ENCODE peak calls at places on chromosomes 4 and X, in ten cellular contexts. One of them, this sample, is unnamed. For H3K27me3, the result is how much of the 10 kb centered on the place peaks cover.

GRCh38 chr4:73707918-73708577 is 32.3 kb upstream of the CXCL8 start:
- DNase-seq in BE2C: no peak
- DNase-seq in Peyer's patch: no peak
- DNase-seq in fibroblast of lung: peak
- DNase-seq in HCT116: peak
- DNase-seq in tibial artery: peak
- DNase-seq in sigmoid colon: peak
- DNase-seq in suprapubic skin: no peak
- DNase-seq in K562: peak
- DNase-seq in keratinocyte: no peak
- DNase-seq in this sample: peak

GRCh38 chr4:142940614-142941013 is 94.5 kb upstream of the INPP4B start:
- DNase-seq in K562: no peak
- DNase-seq in tibial artery: no peak
- DNase-seq in HCT116: no peak
- DNase-seq in keratinocyte: no peak
- DNase-seq in suprapubic skin: no peak
- DNase-seq in fibroblast of lung: no peak
- DNase-seq in sigmoid colon: no peak
- DNase-seq in Peyer's patch: no peak
- DNase-seq in BE2C: peak
- DNase-seq in this sample: no peak

GRCh38 chr4:21649691-21650090 is 298.9 kb downstream of the KCNIP4 start:
- DNase-seq in fibroblast of lung: no peak
- DNase-seq in keratinocyte: no peak
- DNase-seq in Peyer's patch: no peak
- DNase-seq in K562: no peak
- DNase-seq in HCT116: no peak
- DNase-seq in tibial artery: no peak
- DNase-seq in suprapubic skin: no peak
- DNase-seq in sigmoid colon: no peak
- DNase-seq in BE2C: no peak
- DNase-seq in this sample: no peak

GRCh38 chrX:47515941-47516649 is 33.1 kb upstream of the ZNF41 start:
- DNase-seq in tibial artery: no peak
- DNase-seq in HCT116: no peak
- DNase-seq in suprapubic skin: no peak
- DNase-seq in K562: no peak
- DNase-seq in sigmoid colon: no peak
- DNase-seq in keratinocyte: no peak
- DNase-seq in fibroblast of lung: peak
- DNase-seq in Peyer's patch: no peak
- DNase-seq in BE2C: no peak
- DNase-seq in this sample: peak

GRCh38 chr4:93319011-93319410 is 509.5 kb upstream of the ATOH1 start:
- DNase-seq in Peyer's patch: no peak
- DNase-seq in suprapubic skin: no peak
- DNase-seq in fibroblast of lung: peak
- DNase-seq in BE2C: no peak
- DNase-seq in tibial artery: no peak
- DNase-seq in keratinocyte: no peak
- DNase-seq in K562: no peak
- DNase-seq in sigmoid colon: no peak
- DNase-seq in HCT116: no peak
- DNase-seq in this sample: peak

GRCh38 chr4:155434904-155435303 is 58.1 kb upstream of the MAP9 start:
- DNase-seq in fibroblast of lung: no peak
- DNase-seq in tibial artery: no peak
- DNase-seq in keratinocyte: no peak
- DNase-seq in HCT116: no peak
- DNase-seq in K562: no peak
- DNase-seq in suprapubic skin: no peak
- DNase-seq in BE2C: no peak
- DNase-seq in Peyer's patch: no peak
- DNase-seq in sigmoid colon: no peak
- DNase-seq in this sample: peak

GRCh38 chrX:144334577-144334976 is 450.7 kb downstream of the UBE2NL start:
- DNase-seq in fibroblast of lung: no peak
- DNase-seq in tibial artery: no peak
- DNase-seq in HCT116: no peak
- DNase-seq in sigmoid colon: no peak
- DNase-seq in BE2C: no peak
- DNase-seq in suprapubic skin: no peak
- DNase-seq in keratinocyte: no peak
- DNase-seq in K562: no peak
- DNase-seq in Peyer's patch: no peak
- DNase-seq in this sample: no peak

GRCh38 chr4:8534129-8534528 is 46.1 kb upstream of the GPR78 start:
- DNase-seq in sigmoid colon: no peak
- DNase-seq in suprapubic skin: no peak
- DNase-seq in keratinocyte: no peak
- DNase-seq in tibial artery: no peak
- DNase-seq in fibroblast of lung: peak
- DNase-seq in Peyer's patch: peak
- DNase-seq in K562: no peak
- DNase-seq in BE2C: no peak
- DNase-seq in HCT116: peak
- DNase-seq in this sample: peak

GRCh38 chr4:26075588-26075987 is 161.6 kb downstream of the SMIM20 start:
- DNase-seq in K562: no peak
- DNase-seq in Peyer's patch: no peak
- DNase-seq in HCT116: no peak
- DNase-seq in BE2C: no peak
- DNase-seq in keratinocyte: no peak
- DNase-seq in suprapubic skin: no peak
- DNase-seq in tibial artery: no peak
- DNase-seq in fibroblast of lung: no peak
- DNase-seq in sigmoid colon: no peak
- DNase-seq in this sample: peak

GRCh38 chrX:96183843-96184242 is 500.8 kb upstream of the DIAPH2 start:
- DNase-seq in HCT116: no peak
- DNase-seq in sigmoid colon: no peak
- DNase-seq in tibial artery: no peak
- DNase-seq in K562: no peak
- DNase-seq in Peyer's patch: no peak
- DNase-seq in suprapubic skin: no peak
- DNase-seq in keratinocyte: no peak
- DNase-seq in BE2C: no peak
- DNase-seq in fibroblast of lung: peak
- DNase-seq in this sample: peak

GRCh38 chr4:180913750-180914149 is 1329.5 kb upstream of the TENM3 start:
- DNase-seq in fibroblast of lung: no peak
- DNase-seq in keratinocyte: no peak
- DNase-seq in suprapubic skin: no peak
- DNase-seq in Peyer's patch: no peak
- DNase-seq in sigmoid colon: no peak
- DNase-seq in BE2C: no peak
- DNase-seq in HCT116: peak
- DNase-seq in K562: no peak
- DNase-seq in tibial artery: no peak
- DNase-seq in this sample: peak

DNA sequence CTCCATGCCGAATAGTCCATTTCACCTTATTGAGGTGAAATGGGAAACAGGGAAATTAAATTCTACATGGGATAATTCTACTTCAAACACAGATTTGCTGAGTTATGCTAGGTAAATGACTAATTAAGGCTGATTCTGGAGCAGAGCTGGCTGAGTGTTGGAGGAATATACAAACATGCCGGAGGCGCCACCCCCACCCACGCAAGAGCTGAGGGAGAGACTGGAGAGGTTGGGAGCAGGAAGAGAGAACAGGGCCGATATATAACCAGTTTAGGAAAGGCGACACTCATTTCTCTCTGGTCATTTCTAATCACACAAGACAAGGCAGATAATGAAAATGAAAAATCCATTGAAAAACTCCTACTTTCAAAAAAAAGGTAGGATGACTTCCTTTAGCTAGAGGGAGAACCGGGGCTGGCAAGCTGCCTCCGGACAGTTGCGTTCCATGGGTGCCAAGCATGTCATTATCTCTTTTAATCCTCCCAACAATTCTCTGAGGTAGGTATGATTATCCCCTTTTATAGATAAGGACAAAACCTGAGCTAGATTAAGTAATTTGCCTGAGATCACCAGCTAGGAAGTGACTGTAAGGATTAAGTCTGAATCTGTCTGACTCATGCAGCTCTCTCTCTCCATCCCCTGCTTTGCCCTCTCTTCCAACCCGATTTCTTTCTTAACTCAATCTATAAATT is 27.6 kb upstream of the CFAP299 start:
- DNase-seq in HCT116: no peak
- DNase-seq in K562: no peak
- DNase-seq in BE2C: no peak
- DNase-seq in Peyer's patch: no peak
- DNase-seq in fibroblast of lung: peak
- DNase-seq in tibial artery: no peak
- DNase-seq in keratinocyte: no peak
- DNase-seq in suprapubic skin: no peak
- DNase-seq in sigmoid colon: peak
- DNase-seq in this sample: peak
- H3K4me3 ChIP-seq in HCT116: no peak
- H3K4me3 ChIP-seq in K562: no peak
- H3K4me3 ChIP-seq in BE2C: no peak
- H3K4me3 ChIP-seq in Peyer's patch: no peak
- H3K4me3 ChIP-seq in fibroblast of lung: no peak
- H3K4me3 ChIP-seq in tibial artery: no peak
- H3K4me3 ChIP-seq in keratinocyte: peak
- H3K4me3 ChIP-seq in suprapubic skin: no peak
- H3K4me3 ChIP-seq in sigmoid colon: no peak
- H3K4me3 ChIP-seq in this sample: peak

DNA sequence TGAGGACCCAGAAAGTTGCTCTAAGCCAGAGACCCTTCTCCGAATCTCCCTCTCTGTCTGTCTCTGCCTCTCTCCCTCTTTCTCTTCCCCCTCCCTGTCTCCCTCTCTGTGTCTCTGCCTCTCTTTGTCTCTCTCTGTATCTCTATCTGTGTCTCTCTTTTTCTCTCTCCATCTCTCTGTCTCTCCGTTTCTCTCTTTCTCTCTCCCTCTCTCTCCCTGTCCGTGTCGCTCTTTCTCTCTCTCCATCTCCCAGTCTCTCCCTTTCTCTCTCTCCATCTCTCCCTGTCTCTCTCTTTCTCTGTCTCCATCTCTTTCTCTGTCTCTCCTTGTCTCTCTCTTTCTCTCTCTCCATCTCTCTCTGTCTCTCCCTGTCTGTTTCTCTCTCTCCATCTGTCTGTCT is 2.6 kb upstream of the SHOX start:
- DNase-seq in suprapubic skin: no peak
- DNase-seq in K562: no peak
- DNase-seq in tibial artery: no peak
- DNase-seq in keratinocyte: no peak
- DNase-seq in BE2C: no peak
- DNase-seq in sigmoid colon: no peak
- DNase-seq in fibroblast of lung: no peak
- DNase-seq in HCT116: no peak
- DNase-seq in Peyer's patch: no peak
- DNase-seq in this sample: no peak
- H3K27me3 ChIP-seq in suprapubic skin: half or more
- H3K27me3 ChIP-seq in K562: under half
- H3K27me3 ChIP-seq in tibial artery: half or more
- H3K27me3 ChIP-seq in keratinocyte: half or more
- H3K27me3 ChIP-seq in BE2C: under half
- H3K27me3 ChIP-seq in sigmoid colon: half or more
- H3K27me3 ChIP-seq in fibroblast of lung: under half
- H3K27me3 ChIP-seq in HCT116: under half
- H3K27me3 ChIP-seq in Peyer's patch: under half
- H3K27me3 ChIP-seq in this sample: under half

DNA sequence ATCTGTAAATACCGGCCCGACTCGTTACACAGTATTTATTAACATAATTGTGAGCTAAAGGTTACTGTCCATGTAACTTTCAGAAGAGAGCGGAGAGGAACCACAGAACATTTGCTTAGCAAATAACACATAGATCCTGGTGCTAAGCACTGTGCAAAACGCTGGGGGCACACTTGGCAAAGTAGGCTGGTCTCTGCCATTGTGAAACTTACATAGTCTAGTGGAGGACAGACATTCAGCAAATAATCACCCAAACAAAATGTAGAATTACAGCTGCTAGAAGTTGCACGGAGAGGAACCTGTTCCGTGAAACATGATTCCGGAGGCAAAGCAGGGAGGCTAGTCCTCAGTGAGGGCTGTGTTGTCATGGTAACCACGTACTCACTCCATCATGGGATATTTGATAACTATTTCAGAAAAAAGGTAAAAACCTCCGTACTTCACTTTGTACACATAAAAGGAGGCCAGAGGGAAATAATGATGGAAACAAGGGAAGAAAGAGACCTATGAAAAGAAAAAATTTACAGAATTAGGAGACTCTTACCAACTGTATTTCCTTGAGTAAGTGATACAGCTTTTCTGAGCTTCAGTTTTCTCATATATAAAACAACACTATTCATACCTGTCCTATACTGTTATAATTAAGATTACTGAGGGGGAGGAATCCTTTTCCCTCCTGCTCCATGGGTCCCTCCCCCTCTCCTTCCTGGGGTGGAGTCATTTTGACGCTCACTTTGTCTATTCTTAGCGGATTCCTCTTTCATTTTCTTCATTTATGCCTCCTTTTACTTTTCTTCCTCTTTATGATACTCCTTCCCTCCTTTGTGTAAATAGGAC is 760 bp upstream of the RASGEF1B start:
- DNase-seq in Peyer's patch: no peak
- DNase-seq in keratinocyte: no peak
- DNase-seq in suprapubic skin: no peak
- DNase-seq in HCT116: no peak
- DNase-seq in BE2C: peak
- DNase-seq in sigmoid colon: peak
- DNase-seq in tibial artery: peak
- DNase-seq in K562: peak
- DNase-seq in fibroblast of lung: peak
- DNase-seq in this sample: no peak
- TF ChIP-seq CTCF in Peyer's patch: peak
- TF ChIP-seq CTCF in keratinocyte: no peak
- TF ChIP-seq CTCF in suprapubic skin: peak
- TF ChIP-seq CTCF in HCT116: no peak
- TF ChIP-seq CTCF in BE2C: no peak
- TF ChIP-seq CTCF in sigmoid colon: no peak
- TF ChIP-seq CTCF in tibial artery: peak
- TF ChIP-seq CTCF in K562: peak
- TF ChIP-seq CTCF in fibroblast of lung: no peak
- TF ChIP-seq CTCF in this sample: peak

DNA sequence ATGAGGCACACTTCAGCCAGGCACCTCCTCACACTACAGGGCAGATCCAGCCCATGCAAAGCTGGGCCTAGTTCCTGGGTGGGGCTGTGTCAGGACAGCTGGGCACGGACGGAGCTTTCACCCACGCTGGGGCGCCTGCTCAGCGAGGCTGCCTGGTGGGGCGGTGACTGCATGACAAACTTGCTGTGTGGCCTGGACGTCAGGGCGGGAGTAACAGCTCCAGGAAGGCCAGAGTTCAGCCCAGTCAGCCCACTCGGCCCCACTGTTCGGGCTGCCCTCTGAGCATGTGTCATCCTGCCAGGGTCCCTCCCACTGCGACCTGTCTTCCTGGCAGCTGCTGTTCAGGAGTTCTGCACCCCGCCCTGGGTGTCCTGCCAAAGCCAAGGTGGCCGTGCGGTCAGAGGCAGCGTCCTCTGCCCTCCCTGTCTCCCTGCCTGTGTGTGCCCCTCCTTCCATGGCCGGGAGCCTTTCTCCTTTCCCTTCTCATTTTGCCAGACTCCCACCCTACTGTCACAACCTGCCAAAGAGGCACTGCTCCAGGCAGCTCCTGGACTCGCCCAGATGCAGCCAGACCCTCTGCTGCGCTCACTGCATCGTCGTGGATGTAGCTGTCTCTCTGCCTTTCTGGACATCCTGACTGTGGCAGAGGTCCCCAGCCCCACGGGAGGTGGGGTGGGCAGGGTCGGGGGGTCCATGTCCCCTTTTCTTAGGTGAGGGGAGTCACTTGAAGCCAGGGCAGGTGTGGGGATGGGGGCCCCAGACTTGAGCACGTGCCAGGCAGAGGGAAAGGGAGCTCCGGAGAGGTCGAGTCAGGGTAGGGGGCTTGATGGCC is 33.0 kb upstream of the KIAA0232 start:
- DNase-seq in sigmoid colon: peak
- DNase-seq in BE2C: no peak
- DNase-seq in tibial artery: peak
- DNase-seq in keratinocyte: no peak
- DNase-seq in fibroblast of lung: peak
- DNase-seq in K562: peak
- DNase-seq in Peyer's patch: peak
- DNase-seq in suprapubic skin: peak
- DNase-seq in HCT116: peak
- DNase-seq in this sample: peak
- H3K4me3 ChIP-seq in sigmoid colon: no peak
- H3K4me3 ChIP-seq in BE2C: no peak
- H3K4me3 ChIP-seq in tibial artery: no peak
- H3K4me3 ChIP-seq in keratinocyte: peak
- H3K4me3 ChIP-seq in fibroblast of lung: no peak
- H3K4me3 ChIP-seq in K562: no peak
- H3K4me3 ChIP-seq in Peyer's patch: no peak
- H3K4me3 ChIP-seq in suprapubic skin: no peak
- H3K4me3 ChIP-seq in HCT116: no peak
- H3K4me3 ChIP-seq in this sample: no peak

This sample was measured in bronchial epithelial cell.